ENCODE peak calls at places on chromosome 22, in eight cellular contexts. G, F, J, Y, L, C, U and K are unnamed samples.

GRCh38 chr22:27842994-27843431 is 41.5 kb upstream of the MN1 start:
- DNase-seq in G (no peak), F (no peak), J (no peak), Y (no peak), L (no peak), C (no peak), U (no peak), K (no peak)

GRCh38 chr22:42500836-42501179 is 18.8 kb downstream of the RRP7A start:
- DNase-seq in G (no peak), F (peak; percentile 32), J (no peak), Y (no peak), L (no peak), C (no peak), U (no peak), K (no peak)

GRCh38 chr22:26168934-26169311 is 339 bp upstream of the SEZ6L start:
- DNase-seq in G (no peak), F (no peak), J (no peak), Y (no peak), L (no peak), C (no peak), U (no peak), K (peak; percentile 17)

GRCh38 chr22:17303441-17303839 is 65.8 kb upstream of the CECR2 start:
- DNase-seq in G (no peak), F (no peak), J (no peak), Y (no peak), L (no peak), C (no peak), U (no peak), K (no peak)

GRCh38 chr22:50498322-50498861 is 9.1 kb downstream of the LMF2 start:
- DNase-seq in G (peak; percentile 67), F (no peak), J (peak; percentile 71), Y (no peak), L (peak; percentile 63), C (peak; percentile 59), U (peak; percentile 94), K (peak; percentile 85)

GRCh38 chr22:24859587-24859986 is 53.6 kb downstream of the SGSM1 start:
- DNase-seq in G (no peak), F (no peak), J (no peak), Y (no peak), L (no peak), C (no peak), U (no peak), K (peak; percentile 37)

GRCh38 chr22:48782817-48783511 is 1044.7 kb downstream of the BRD1 start:
- DNase-seq in G (no peak), F (no peak), J (no peak), Y (no peak), L (no peak), C (peak; percentile 12), U (peak; percentile 58), K (peak; percentile 38)

GRCh38 chr22:40635940-40636379 is 559 bp downstream of the MRTFA start:
- DNase-seq in G (no peak), F (no peak), J (no peak), Y (no peak), L (no peak), C (no peak), U (no peak), K (no peak)

GRCh38 chr22:17214416-17215043 is 4.7 kb downstream of the ADA2 start:
- DNase-seq in G (no peak), F (no peak), J (no peak), Y (no peak), L (no peak), C (no peak), U (no peak), K (no peak)

GRCh38 chr22:43848366-43849171 is 13.7 kb downstream of the SULT4A1 start:
- DNase-seq in G (no peak), F (no peak), J (peak; percentile 32), Y (no peak), L (no peak), C (no peak), U (no peak), K (peak; percentile 66)

GRCh38 chr22:19869497-19870152 is 15.0 kb upstream of the GNB1L start:
- DNase-seq in G (no peak), F (no peak), J (no peak), Y (no peak), L (no peak), C (no peak), U (no peak), K (peak; percentile 8)

GRCh38 chr22:44132724-44133123 is 48.0 kb upstream of the PARVG start:
- DNase-seq in G (no peak), F (no peak), J (no peak), Y (no peak), L (no peak), C (no peak), U (no peak), K (no peak)

GRCh38 chr22:50581031-50581949 is 1.4 kb downstream of the CHKB start:
- DNase-seq in G (no peak), F (no peak), J (no peak), Y (no peak), L (no peak), C (no peak), U (no peak), K (no peak)

GRCh38 chr22:19959043-19959586 is 17.5 kb upstream of the TXNRD2 start:
- DNase-seq in G (no peak), F (peak; percentile 82), J (peak; percentile 33), Y (peak; percentile 93), L (peak; percentile 76), C (peak; percentile 96), U (peak; percentile 85), K (peak; percentile 62)

GRCh38 chr22:19579880-19580279 is 55.7 kb upstream of the CLDN5 start:
- DNase-seq in G (no peak), F (peak; percentile 62), J (peak; percentile 36), Y (no peak), L (peak; percentile 68), C (no peak), U (peak; percentile 37), K (no peak)

GRCh38 chr22:49251371-49251770 is 576.3 kb downstream of the BRD1 start:
- DNase-seq in G (no peak), F (no peak), J (no peak), Y (no peak), L (no peak), C (no peak), U (no peak), K (no peak)

GRCh38 chr22:49310354-49310753 is 517.3 kb downstream of the BRD1 start:
- DNase-seq in G (no peak), F (no peak), J (no peak), Y (no peak), L (no peak), C (no peak), U (no peak), K (no peak)

GRCh38 chr22:41780714-41781507 is 19.6 kb upstream of the CCDC134 start:
- DNase-seq in G (no peak), F (peak; percentile 32), J (peak; percentile 81), Y (no peak), L (peak; percentile 61), C (no peak), U (peak; percentile 34), K (peak; percentile 23)

GRCh38 chr22:40654522-40655167 is 18.1 kb upstream of the MRTFA start:
- DNase-seq in G (peak; percentile 33), F (peak; percentile 47), J (peak; percentile 67), Y (no peak), L (peak; percentile 77), C (no peak), U (peak; percentile 89), K (peak; percentile 45)

GRCh38 chr22:40423882-40424640 is 53.7 kb downstream of the SGSM3 start:
- DNase-seq in G (peak; percentile 29), F (no peak), J (no peak), Y (no peak), L (no peak), C (no peak), U (no peak), K (no peak)

GRCh38 chr22:50677493-50678217 is 5.0 kb downstream of the SHANK3 start:
- DNase-seq in G (no peak), F (no peak), J (no peak), Y (no peak), L (no peak), C (no peak), U (no peak), K (peak; percentile 2)

GRCh38 chr22:40466976-40467375 is 96.6 kb downstream of the SGSM3 start:
- DNase-seq in G (no peak), F (no peak), J (no peak), Y (no peak), L (no peak), C (no peak), U (no peak), K (no peak)

GRCh38 chr22:23690713-23691112 is at the start of gene RGL4:
- DNase-seq in G (no peak), F (no peak), J (no peak), Y (no peak), L (no peak), C (no peak), U (no peak), K (no peak)
- H3K4me3 ChIP-seq in G (no peak within 1 kb of the TSS), F (no peak within 1 kb of the TSS), J (no peak within 1 kb of the TSS), Y (no peak within 1 kb of the TSS), L (no peak within 1 kb of the TSS), C (no peak within 1 kb of the TSS), U (no peak within 1 kb of the TSS), K (no peak within 1 kb of the TSS)

GRCh38 chr22:35059632-35060031 is 6.3 kb upstream of the ISX start:
- DNase-seq in G (no peak), F (no peak), J (no peak), Y (no peak), L (no peak), C (no peak), U (no peak), K (no peak)
- H3K4me3 ChIP-seq in G (no peak overlapping the region), F (no peak overlapping the region), J (no peak overlapping the region), Y (no peak overlapping the region), L (no peak overlapping the region), C (no peak overlapping the region), U (no peak overlapping the region), K (no peak overlapping the region)

GRCh38 chr22:35892192-35892591 is 136.4 kb downstream of the RBFOX2 start:
- DNase-seq in G (peak; percentile 31), F (peak; percentile 67), J (peak; percentile 80), Y (no peak), L (no peak), C (no peak), U (no peak), K (no peak)
- H3K4me3 ChIP-seq in G (no peak overlapping the region), F (no peak overlapping the region), J (no peak overlapping the region), Y (no peak overlapping the region), L (peak overlapping the region; percentile 55), C (no peak overlapping the region), U (no peak overlapping the region), K (no peak overlapping the region)

DNA sequence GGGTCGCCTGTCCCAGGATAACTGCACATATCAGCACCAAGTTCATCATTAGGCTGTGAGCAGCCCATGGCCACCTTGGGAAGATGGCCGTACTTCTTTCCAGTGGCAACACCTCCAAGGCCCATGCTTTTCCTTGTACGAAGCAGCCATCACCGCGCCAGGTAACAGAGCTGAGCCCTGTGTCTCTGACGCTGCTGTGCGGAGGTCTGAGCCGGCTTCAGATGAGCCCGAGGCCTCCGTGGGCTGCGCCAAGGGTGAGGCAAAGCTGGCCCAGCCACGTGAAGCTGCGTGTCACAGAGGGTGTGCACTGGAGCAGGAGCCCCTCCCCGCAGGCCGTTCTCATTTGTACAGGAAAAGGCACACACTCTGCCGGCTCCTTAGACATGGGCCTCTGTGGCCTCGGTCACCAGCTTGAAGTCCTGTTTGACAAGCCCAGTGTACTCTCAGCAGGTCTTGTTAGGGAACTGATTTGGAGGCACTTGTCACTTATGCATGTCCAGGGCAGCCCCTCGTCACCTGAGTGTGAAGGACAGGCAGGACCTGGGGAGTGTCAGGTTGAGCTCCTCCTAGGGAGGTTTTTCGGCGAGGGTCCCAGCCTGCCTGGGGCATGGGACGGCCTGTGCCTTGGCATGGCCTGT is 401.5 kb downstream of the TBC1D22A start:
- DNase-seq in G (no peak), F (no peak), J (no peak), Y (no peak), L (no peak), C (no peak), U (no peak), K (peak; percentile 3)
- H3K4me3 ChIP-seq in G (no peak overlapping the region), F (no peak overlapping the region), J (no peak overlapping the region), Y (no peak overlapping the region), L (no peak overlapping the region), C (peak overlapping the region; percentile 12), U (no peak overlapping the region), K (no peak overlapping the region)